ENCODE peak calls at places on chromosomes 7 and 10, in four cellular contexts. I, S, M and Q are unnamed samples.

GRCh38 chr10:13056461-13057077 is 43.4 kb upstream of the OPTN start:
- DNase-seq in I (peak; percentile 23), M (no peak), S (no peak), Q (peak; percentile 21)

GRCh38 chr7:207418-208127 is 15.2 kb downstream of the FAM20C start:
- DNase-seq in M (no peak), I (no peak), S (no peak), Q (no peak)

GRCh38 chr10:46273506-46274477 is 13.0 kb upstream of the ANTXRL start:
- DNase-seq in S (peak; percentile 20), M (no peak), I (peak; percentile 45), Q (no peak)

GRCh38 chr7:148264933-148265557 is 325.5 kb upstream of the C7orf33 start:
- DNase-seq in S (peak; percentile 30), M (no peak), I (peak; percentile 57), Q (no peak)

GRCh38 chr7:2609001-2609411 is 22.8 kb upstream of the TTYH3 start:
- DNase-seq in I (peak; percentile 49), M (no peak), S (peak; percentile 62), Q (peak; percentile 70)

GRCh38 chr7:116548506-116548905 is 23.7 kb downstream of the CAV1 start:
- DNase-seq in S (no peak), I (no peak), M (peak; percentile 43), Q (no peak)

GRCh38 chr7:96311967-96312366 is 9.9 kb downstream of the SLC25A13 start:
- DNase-seq in I (no peak), M (no peak), S (peak; percentile 30), Q (no peak)

GRCh38 chr10:62071846-62072281 is 170.4 kb downstream of the ARID5B start:
- DNase-seq in M (no peak), I (no peak), S (no peak), Q (no peak)

GRCh38 chr7:38398725-38399321 is 125.4 kb upstream of the TARP start:
- DNase-seq in I (peak; percentile 53), M (no peak), S (peak; percentile 21), Q (peak; percentile 62)

GRCh38 chr7:157461805-157462771 is 125.3 kb downstream of the DNAJB6 start:
- DNase-seq in S (no peak), M (no peak), I (no peak), Q (no peak)

GRCh38 chr7:28708458-28708951 is 249.6 kb downstream of the TRIL start:
- DNase-seq in S (no peak), M (no peak), I (no peak), Q (no peak)

GRCh38 chr7:542935-543789 is 23.5 kb upstream of the PDGFA start:
- DNase-seq in M (no peak), S (peak; percentile 37), I (peak; percentile 81), Q (no peak)

GRCh38 chr10:61733358-61733940 is 70.7 kb downstream of the CABCOCO1 start:
- DNase-seq in I (peak; percentile 55), M (no peak), S (peak; percentile 33), Q (peak; percentile 29)

GRCh38 chr7:7416031-7416968 is 119.4 kb downstream of the COL28A1 start:
- DNase-seq in I (no peak), S (no peak), M (no peak), Q (no peak)

GRCh38 chr7:151849008-151849878 is 27.7 kb downstream of the PRKAG2 start:
- DNase-seq in S (no peak), M (no peak), I (no peak), Q (no peak)

GRCh38 chr7:5218564-5219360 is 28.7 kb downstream of the WIPI2 start:
- DNase-seq in I (no peak), S (no peak), M (peak; percentile 97), Q (no peak)

GRCh38 chr7:155811895-155812761 is at the start of gene SHH:
- DNase-seq in S (no peak), I (peak; percentile 41), M (no peak), Q (no peak)

GRCh38 chr7:100016209-100016901 is 959 bp downstream of the ZKSCAN1 start:
- DNase-seq in S (peak; percentile 70), M (no peak), I (no peak), Q (peak; percentile 37)

GRCh38 chr7:149877890-149878522 is 4.2 kb downstream of the ATP6V0E2 start:
- DNase-seq in S (no peak), M (no peak), I (no peak), Q (no peak)

GRCh38 chr7:44382459-44383300 is 57.3 kb upstream of the CAMK2B start:
- DNase-seq in M (no peak), S (no peak), I (no peak), Q (no peak)

GRCh38 chr10:48231699-48232315 is 42.7 kb downstream of the FRMPD2 start:
- DNase-seq in I (no peak), M (peak; percentile 64), S (no peak), Q (no peak)

GRCh38 chr10:99784731-99785441 is 2.4 kb downstream of the ABCC2 start:
- DNase-seq in I (peak; percentile 80), M (no peak), S (peak; percentile 59), Q (peak; percentile 32)

GRCh38 chr10:70943806-70944466 is 55.6 kb upstream of the PCBD1 start:
- DNase-seq in I (no peak), M (no peak), S (no peak), Q (no peak)

GRCh38 chr10:6108631-6109443 is 20.0 kb downstream of the RBM17 start:
- DNase-seq in S (peak; percentile 42), M (no peak), I (peak; percentile 57), Q (peak; percentile 50)

GRCh38 chr10:64271508-64271907 is 750.3 kb downstream of the REEP3 start:
- DNase-seq in M (no peak), S (no peak), I (no peak), Q (no peak)

GRCh38 chr10:109259293-109259692 is 664.0 kb downstream of the XPNPEP1 start:
- DNase-seq in S (no peak), I (no peak), M (no peak), Q (no peak)

GRCh38 chr7:106175507-106175906 is 63.4 kb upstream of the SYPL1 start:
- DNase-seq in I (no peak), M (no peak), S (no peak), Q (no peak)

GRCh38 chr10:88152720-88153119 is 289.3 kb downstream of the PTEN start:
- DNase-seq in I (peak; percentile 74), M (peak; percentile 40), S (no peak), Q (no peak)

GRCh38 chr7:100407285-100408180 is 21.0 kb downstream of the ZCWPW1 start:
- DNase-seq in M (peak; percentile 66), I (peak; percentile 72), S (peak; percentile 44), Q (peak; percentile 69)

GRCh38 chr7:127448566-127448965 is 56.1 kb upstream of the ZNF800 start:
- DNase-seq in M (no peak), I (no peak), S (no peak), Q (no peak)

GRCh38 chr7:51102828-51103227 is 213.8 kb downstream of the COBL start:
- DNase-seq in I (no peak), M (no peak), S (no peak), Q (no peak)

GRCh38 chr10:55734112-55734511 is 626.9 kb downstream of the ZWINT start:
- DNase-seq in I (no peak), M (no peak), S (no peak), Q (no peak)

GRCh38 chr10:17512341-17513001 is 58.1 kb upstream of the ST8SIA6 start:
- DNase-seq in M (no peak), I (peak; percentile 91), S (no peak), Q (peak; percentile 19)

GRCh38 chr7:116447436-116447835 is 52.1 kb upstream of the CAV2 start:
- DNase-seq in S (no peak), I (no peak), M (no peak), Q (no peak)

GRCh38 chr10:77873558-77874380 is 52.8 kb downstream of the DLG5 start:
- DNase-seq in M (peak; percentile 64), I (peak; percentile 25), S (peak; percentile 70), Q (no peak)

GRCh38 chr10:102776779-102777417 is 33.1 kb downstream of the WBP1L start:
- DNase-seq in I (peak; percentile 29), S (peak; percentile 85), M (no peak), Q (peak; percentile 73)

GRCh38 chr10:34148258-34148657 is 666.8 kb downstream of the PARD3 start:
- DNase-seq in M (no peak), I (no peak), S (no peak), Q (no peak)

GRCh38 chr10:34150103-34150502 is 665.0 kb downstream of the PARD3 start:
- DNase-seq in I (no peak), S (no peak), M (no peak), Q (no peak)

GRCh38 chr10:34143466-34143865 is 671.6 kb downstream of the PARD3 start:
- DNase-seq in I (no peak), S (no peak), M (no peak), Q (no peak)

GRCh38 chr10:34147641-34148040 is 667.5 kb downstream of the PARD3 start:
- DNase-seq in M (no peak), S (no peak), I (no peak), Q (no peak)

DNA sequence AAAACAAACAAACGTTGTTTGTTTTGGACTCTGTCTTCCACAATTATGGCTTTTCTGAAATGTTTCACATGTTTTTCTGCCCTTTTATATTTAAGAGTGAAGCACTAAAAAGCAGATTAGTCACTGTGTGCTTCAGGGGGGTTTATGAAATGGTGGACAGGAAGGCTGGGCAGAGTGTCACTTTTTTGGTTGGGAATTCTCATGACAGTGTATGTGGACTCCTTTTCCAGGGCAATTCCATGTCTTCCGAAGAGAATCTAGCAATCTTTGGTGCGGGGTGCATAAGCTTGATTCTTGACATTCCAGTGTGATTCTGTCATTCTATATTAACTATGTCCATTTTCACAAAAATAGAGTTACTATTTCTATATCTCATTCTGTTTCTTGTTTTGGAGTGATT is 669.3 kb downstream of the PARD3 start:
- DNase-seq in S (no peak), I (no peak), M (no peak), Q (no peak)
- TF ChIP-seq CHD4 in S (no peak), I (no peak), M (no peak), Q (no peak)

GRCh38 chr10:97292862-97293198 is 393 bp upstream of the ARHGAP19 start:
- DNase-seq in I (no peak), M (no peak), S (no peak), Q (no peak)

GRCh38 chr10:97292097-97292861 is at the start of gene ARHGAP19:
- DNase-seq in M (peak; percentile 95), S (peak; percentile 99), I (peak; percentile 99), Q (peak; percentile 93)

DNA sequence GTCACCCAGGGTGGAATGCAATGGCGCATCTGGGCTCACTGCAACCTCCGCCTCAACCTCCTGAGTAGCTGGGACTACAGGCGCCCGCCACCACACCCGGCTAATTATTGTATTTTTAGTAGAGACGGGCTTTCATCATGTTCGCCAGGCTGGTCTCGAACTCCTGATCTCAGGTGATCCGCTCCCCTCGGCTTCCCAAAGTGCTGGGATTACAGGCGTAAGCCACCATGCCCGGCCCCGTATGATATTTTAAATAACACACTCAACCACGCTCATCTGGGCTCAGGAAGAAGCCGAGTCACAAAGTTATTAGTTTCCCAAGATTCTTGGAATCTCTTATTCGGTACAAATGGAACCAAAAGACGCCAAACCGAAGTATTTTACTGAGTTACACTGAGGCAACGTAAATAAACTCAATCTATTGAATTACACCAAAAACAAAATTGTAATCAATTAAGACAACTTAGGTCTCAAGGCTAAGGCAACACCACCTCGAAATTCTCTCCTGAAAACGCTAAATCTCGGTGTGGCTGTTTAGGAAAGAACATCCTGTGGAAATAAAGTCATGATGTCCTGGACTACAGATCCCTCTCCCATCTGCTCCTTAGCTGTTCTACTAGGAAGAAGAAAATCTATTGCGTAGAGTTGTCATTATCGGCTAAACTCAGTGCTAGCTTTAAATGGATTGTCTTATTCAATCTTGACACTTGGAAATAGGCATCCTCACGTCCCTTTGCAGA is 910 bp downstream of the ARHGAP19 start:
- DNase-seq in S (no peak), M (no peak), I (no peak), Q (peak; percentile 9)
- TF ChIP-seq CHD4 in S (no peak), M (no peak), I (no peak), Q (no peak)

GRCh38 chr10:124173298-124173900 is 80.0 kb upstream of the CHST15 start:
- DNase-seq in I (no peak), S (no peak), M (no peak), Q (no peak)
- TF ChIP-seq CHD4 in I (no peak), S (no peak), M (no peak), Q (no peak)

GRCh38 chr10:68861253-68861652 is 33.9 kb downstream of the STOX1 start:
- DNase-seq in I (peak; percentile 11), M (no peak), S (no peak), Q (peak; percentile 34)
- TF ChIP-seq CHD4 in I (no peak), M (no peak), S (no peak), Q (no peak)